ENCODE peak calls at places on chromosomes 2 and 18, in four cellular contexts. C is pancreas, M is uterus, E is endothelial cell of umbilical vein. Q is an unnamed sample.
A peak's percentile ranks its signal among the peaks of the same experiment; 100 is the strongest.

GRCh38 chr18:58212274-58212673 is 168.2 kb downstream of the NEDD4L start:
- DNase-seq in C (no peak), M (no peak), E (no peak), Q (no peak)

GRCh38 chr18:48160622-48161021 is 230.2 kb upstream of the SMAD2 start:
- DNase-seq in C (no peak), M (no peak), E (no peak), Q (no peak)

GRCh38 chr18:48031011-48031480 is 100.6 kb upstream of the SMAD2 start:
- DNase-seq in C (no peak), M (peak; percentile 63), E (peak; percentile 35), Q (peak; percentile 39)

GRCh38 chr2:71796174-71796592 is 342.8 kb downstream of the DYSF start:
- DNase-seq in C (no peak), M (no peak), E (no peak), Q (no peak)

GRCh38 chr2:213818436-213818835 is 534.2 kb downstream of the SPAG16 start:
- DNase-seq in C (no peak), M (no peak), E (no peak), Q (no peak)

GRCh38 chr18:13067124-13067523 is 76.0 kb downstream of the CEP192 start:
- DNase-seq in C (no peak), M (no peak), E (no peak), Q (no peak)

GRCh38 chr18:75456277-75456676 is 28.8 kb upstream of the SMIM21 start:
- DNase-seq in C (no peak), M (no peak), E (no peak), Q (no peak)

GRCh38 chr2:237879058-237879430 is 19.6 kb downstream of the RAMP1 start:
- DNase-seq in C (no peak), M (peak; percentile 75), E (peak; percentile 14), Q (no peak)

GRCh38 chr18:49055787-49056186 is 105.0 kb upstream of the SMAD7 start:
- DNase-seq in C (no peak), M (peak; percentile 34), E (peak; percentile 36), Q (no peak)

GRCh38 chr2:771538-771937 is 94.3 kb upstream of the TMEM18 start:
- DNase-seq in C (no peak), M (no peak), E (no peak), Q (no peak)
- H3K4me1 ChIP-seq in C (no peaks in the 10 kb centered on the region), M (no peaks in the 10 kb centered on the region), E (no peaks in the 10 kb centered on the region), Q (peaks cover 6% of the 10 kb centered on the region)

GRCh38 chr2:121101093-121101715 is 183.8 kb downstream of the TFCP2L1 start:
- DNase-seq in C (no peak), M (no peak), E (no peak), Q (no peak)
- H3K27me3 ChIP-seq in C (peaks cover 3% of the 10 kb centered on the region), M (no peaks in the 10 kb centered on the region), E (no peaks in the 10 kb centered on the region), Q (no peaks in the 10 kb centered on the region)

GRCh38 chr2:73935641-73936040 is 9.0 kb downstream of the DGUOK start:
- DNase-seq in C (no peak), M (no peak), E (peak; percentile 20), Q (no peak)

GRCh38 chr2:73939419-73939818 is 12.7 kb downstream of the DGUOK start:
- DNase-seq in C (no peak), M (no peak), E (no peak), Q (no peak)

GRCh38 chr2:73938761-73939352 is 12.2 kb downstream of the DGUOK start:
- DNase-seq in C (no peak), M (no peak), E (no peak), Q (no peak)

GRCh38 chr2:73937899-73938298 is 11.2 kb downstream of the DGUOK start:
- DNase-seq in C (no peak), M (no peak), E (no peak), Q (no peak)

DNA sequence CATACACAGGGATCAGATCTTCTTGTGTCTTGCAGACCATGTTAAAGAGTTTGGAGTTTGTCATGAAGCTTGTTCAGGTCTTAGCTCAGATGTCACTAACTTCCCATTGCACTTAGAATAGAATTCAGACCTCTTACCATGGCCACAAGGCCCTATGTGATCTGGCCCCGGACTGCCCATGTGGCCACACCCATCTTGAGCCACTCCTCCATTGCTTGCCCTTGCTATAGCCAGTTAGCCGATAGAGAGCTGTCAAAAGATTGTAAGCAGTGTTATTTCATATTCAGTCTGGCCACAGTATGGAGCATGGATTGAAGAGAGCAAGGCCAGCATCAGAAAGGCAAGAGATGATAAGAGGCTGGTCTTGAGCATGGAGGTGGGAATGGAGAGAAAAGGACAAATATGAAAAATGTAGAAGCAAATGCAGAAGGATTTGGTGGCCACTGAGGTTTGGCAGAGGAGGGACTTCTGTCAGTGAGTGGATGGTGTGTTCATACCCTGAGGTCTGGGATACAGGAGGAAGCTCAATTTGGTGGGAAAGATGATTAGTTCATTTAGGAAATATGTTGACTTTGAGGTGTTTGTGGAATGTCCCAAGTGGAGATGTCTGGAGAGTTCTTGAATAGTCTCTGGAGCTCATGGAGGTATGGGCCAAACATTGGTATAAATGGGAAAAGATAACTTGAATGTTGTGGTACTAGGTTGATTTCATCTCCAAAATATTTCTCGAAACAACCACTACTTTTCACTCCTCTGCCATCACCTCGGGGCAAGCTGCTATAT is 10.6 kb downstream of the DGUOK start:
- DNase-seq in C (no peak), M (no peak), E (no peak), Q (no peak)
- H3K36me3 ChIP-seq in C (no peaks in the 10 kb centered on the region), M (no peaks in the 10 kb centered on the region), E (peaks cover 3% of the 10 kb centered on the region), Q (peaks cover 3% of the 10 kb centered on the region)

DNA sequence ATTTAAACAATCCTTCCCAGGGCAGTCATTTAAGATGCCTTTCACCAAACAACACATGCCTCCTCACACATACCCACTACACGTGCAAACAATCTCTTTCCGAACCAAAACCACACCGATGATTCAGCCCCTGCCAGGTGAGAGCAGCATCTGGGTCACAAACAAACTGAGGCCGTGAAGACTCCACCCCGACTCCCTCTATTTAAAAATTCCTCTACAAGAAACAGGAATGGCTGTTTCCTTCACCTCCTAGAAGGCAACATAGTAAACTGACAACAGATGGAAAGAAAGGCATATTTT is 8.6 kb downstream of the CYB5A start:
- DNase-seq in C (no peak), M (no peak), E (no peak), Q (no peak)
- H3K4me1 ChIP-seq in C (peaks cover 73% of the 10 kb centered on the region), M (peaks cover 15% of the 10 kb centered on the region), E (peaks cover 8% of the 10 kb centered on the region), Q (peaks cover 23% of the 10 kb centered on the region)

DNA sequence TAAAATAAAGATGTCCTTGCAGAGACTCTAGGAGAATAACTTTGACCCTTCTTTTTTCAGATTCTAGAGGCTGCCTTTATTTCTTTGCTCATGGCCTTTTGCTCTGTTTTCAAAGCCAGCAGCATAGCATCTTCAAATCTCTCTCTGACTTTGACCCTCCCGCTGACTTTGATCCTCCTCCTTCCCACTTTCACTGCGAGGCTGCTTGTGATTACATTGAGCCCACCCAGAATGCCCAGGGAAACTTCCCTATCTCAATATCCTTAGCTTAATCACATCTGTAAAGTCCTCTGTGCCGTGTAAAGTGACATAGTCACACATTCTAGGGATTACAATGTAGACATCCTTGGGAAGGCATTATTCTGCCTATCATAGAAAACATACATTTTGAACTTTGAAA is 23.8 kb downstream of the TACR1 start:
- DNase-seq in C (no peak), M (no peak), E (no peak), Q (no peak)
- H3K27me3 ChIP-seq in C (no peaks in the 10 kb centered on the region), M (no peaks in the 10 kb centered on the region), E (no peaks in the 10 kb centered on the region), Q (no peaks in the 10 kb centered on the region)

DNA sequence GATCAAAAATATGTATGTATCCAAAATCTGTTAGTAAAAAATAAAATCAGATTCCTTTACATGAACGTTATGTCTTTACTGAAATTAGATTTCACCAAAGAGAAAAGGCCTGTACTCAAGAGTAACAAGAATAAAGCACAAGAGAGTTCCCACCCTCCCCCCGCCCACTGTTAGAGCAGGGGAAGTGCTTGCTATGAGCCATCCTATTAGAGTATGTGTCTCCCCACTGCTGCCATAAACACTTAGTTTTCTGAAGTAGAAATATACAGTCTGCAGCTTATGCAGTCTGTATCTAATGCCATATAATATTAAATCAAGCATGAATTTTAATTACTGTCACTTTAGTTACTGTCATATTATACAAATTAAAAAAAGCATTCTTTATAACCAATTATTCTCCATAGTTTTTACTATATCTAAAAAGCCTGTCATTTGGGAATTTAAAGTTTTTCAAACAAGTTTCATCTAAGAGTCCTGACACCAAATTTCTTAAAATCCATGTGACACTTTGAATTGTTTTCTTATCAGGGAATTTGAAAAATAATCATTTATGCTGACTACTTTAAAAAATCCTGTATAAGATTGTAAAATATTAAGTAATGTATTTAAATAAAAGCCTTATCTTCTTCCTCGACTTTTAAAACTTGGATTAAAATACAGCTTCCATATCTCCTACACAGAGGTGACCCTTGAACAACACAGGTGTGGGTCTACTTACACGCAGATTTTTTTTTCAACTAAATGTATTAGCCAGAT is 51.8 kb upstream of the GPR75 start:
- DNase-seq in C (no peak), M (no peak), E (peak; percentile 5), Q (no peak)
- H3K36me3 ChIP-seq in C (peaks cover under 1% of the 10 kb centered on the region), M (no peaks in the 10 kb centered on the region), E (peaks cover 17% of the 10 kb centered on the region), Q (no peaks in the 10 kb centered on the region)